ENCODE peak calls at places on chromosomes 6 and 20, in six cellular contexts. M, W, I, D, G and O are unnamed samples.

GRCh38 chr6:146595981-146596731 is 2.6 kb upstream of the ADGB start:
- DNase-seq in W (no peak), G (no peak), I (no peak), M (no peak), D (no peak), O (no peak)

GRCh38 chr6:116424001-116424400 is 37.2 kb upstream of the CALHM6 start:
- DNase-seq in G (no peak), M (no peak), I (no peak), D (no peak), W (no peak), O (no peak)

GRCh38 chr6:127202676-127203075 is 64.0 kb upstream of the RNF146 start:
- DNase-seq in D (no peak), G (no peak), W (no peak), M (no peak), I (no peak), O (no peak)

GRCh38 chr20:23022849-23023248 is 12.3 kb upstream of the SSTR4 start:
- DNase-seq in D (no peak), I (no peak), M (no peak), G (no peak), W (no peak), O (no peak)

GRCh38 chr6:111552241-111552744 is 53.4 kb downstream of the TRAF3IP2 start:
- DNase-seq in G (no peak), D (peak; percentile 25), M (peak; percentile 48), I (peak; percentile 51), W (no peak), O (no peak)

GRCh38 chr6:25279748-25280616 is 808 bp downstream of the CARMIL1 start:
- DNase-seq in D (no peak), I (peak; percentile 49), W (peak; percentile 30), G (no peak), M (peak; percentile 5), O (no peak)

GRCh38 chr20:59948828-59949720 is 8.9 kb downstream of the FAM217B start:
- DNase-seq in M (no peak), W (peak; percentile 63), D (peak; percentile 56), G (no peak), I (no peak), O (peak; percentile 29)

GRCh38 chr6:17021539-17021889 is 80.3 kb upstream of the STMND1 start:
- DNase-seq in D (no peak), G (no peak), W (no peak), I (no peak), M (no peak), O (no peak)

GRCh38 chr6:168180548-168181011 is 101.6 kb upstream of the FRMD1 start:
- DNase-seq in M (no peak), D (no peak), G (peak; percentile 2), I (no peak), W (no peak), O (no peak)

GRCh38 chr6:168400044-168400443 is 40.9 kb upstream of the SMOC2 start:
- DNase-seq in D (no peak), G (no peak), W (no peak), I (no peak), M (no peak), O (no peak)

GRCh38 chr6:22907085-22907484 is 337.7 kb downstream of the HDGFL1 start:
- DNase-seq in D (no peak), G (no peak), I (no peak), M (no peak), W (no peak), O (no peak)

GRCh38 chr6:145360865-145361264 is 374.5 kb downstream of the EPM2A start:
- DNase-seq in M (no peak), I (no peak), W (no peak), D (no peak), G (no peak), O (no peak)

GRCh38 chr6:34234667-34235604 is 1.7 kb upstream of the HMGA1 start:
- DNase-seq in M (no peak), W (no peak), G (no peak), D (peak; percentile 87), I (no peak), O (no peak)

GRCh38 chr6:62035952-62036351 is 250.1 kb downstream of the KHDRBS2 start:
- DNase-seq in W (peak; percentile 7), M (no peak), G (no peak), D (no peak), I (no peak), O (no peak)

GRCh38 chr6:150142304-150142656 is 564 bp upstream of the PPP1R14C start:
- DNase-seq in D (no peak), W (no peak), I (no peak), G (no peak), M (no peak), O (no peak)

GRCh38 chr6:29702519-29703103 is 20.6 kb upstream of the HLA-F start:
- DNase-seq in W (peak; percentile 19), M (no peak), I (peak; percentile 61), G (no peak), D (peak; percentile 76), O (peak; percentile 36)

GRCh38 chr6:44457606-44458005 is 70.1 kb downstream of the CDC5L start:
- DNase-seq in G (no peak), W (no peak), I (no peak), D (no peak), M (no peak), O (no peak)

GRCh38 chr6:68238097-68238597 is 396.9 kb upstream of the ADGRB3 start:
- DNase-seq in D (peak; percentile 17), M (no peak), G (no peak), W (no peak), I (no peak), O (no peak)

GRCh38 chr6:4466769-4467480 is 309.3 kb upstream of the CDYL start:
- DNase-seq in W (no peak), D (peak; percentile 19), G (no peak), M (no peak), I (no peak), O (no peak)

GRCh38 chr20:57222631-57222950 is 43.9 kb downstream of the BMP7 start:
- DNase-seq in W (no peak), I (no peak), G (no peak), D (no peak), M (no peak), O (no peak)

GRCh38 chr6:13479971-13480434 is 7.4 kb downstream of the GFOD1 start:
- DNase-seq in W (no peak), I (no peak), G (no peak), D (no peak), M (no peak), O (no peak)

GRCh38 chr6:26312096-26312463 is 52.9 kb upstream of the BTN3A2 start:
- DNase-seq in W (no peak), G (no peak), D (peak; percentile 45), M (no peak), I (no peak), O (no peak)

GRCh38 chr20:4471221-4471620 is 250.5 kb upstream of the PRND start:
- DNase-seq in I (no peak), M (no peak), G (no peak), D (no peak), W (no peak), O (no peak)

GRCh38 chr20:4375881-4376280 is 345.8 kb upstream of the PRND start:
- DNase-seq in G (no peak), I (no peak), W (no peak), D (no peak), M (no peak), O (no peak)

GRCh38 chr6:42507901-42508300 is 55.9 kb upstream of the UBR2 start:
- DNase-seq in G (no peak), W (no peak), M (no peak), I (no peak), D (no peak), O (no peak)

GRCh38 chr20:3616250-3616649 is 46.9 kb downstream of the GFRA4 start:
- DNase-seq in M (no peak), I (no peak), G (no peak), W (no peak), D (no peak), O (no peak)

GRCh38 chr6:1527098-1527497 is 82.6 kb upstream of the FOXC1 start:
- DNase-seq in D (no peak), M (peak; percentile 48), W (no peak), I (peak; percentile 33), G (no peak), O (no peak)

GRCh38 chr6:6452002-6452401 is 131.5 kb upstream of the F13A1 start:
- DNase-seq in W (no peak), I (no peak), D (no peak), G (no peak), M (no peak), O (no peak)

DNA sequence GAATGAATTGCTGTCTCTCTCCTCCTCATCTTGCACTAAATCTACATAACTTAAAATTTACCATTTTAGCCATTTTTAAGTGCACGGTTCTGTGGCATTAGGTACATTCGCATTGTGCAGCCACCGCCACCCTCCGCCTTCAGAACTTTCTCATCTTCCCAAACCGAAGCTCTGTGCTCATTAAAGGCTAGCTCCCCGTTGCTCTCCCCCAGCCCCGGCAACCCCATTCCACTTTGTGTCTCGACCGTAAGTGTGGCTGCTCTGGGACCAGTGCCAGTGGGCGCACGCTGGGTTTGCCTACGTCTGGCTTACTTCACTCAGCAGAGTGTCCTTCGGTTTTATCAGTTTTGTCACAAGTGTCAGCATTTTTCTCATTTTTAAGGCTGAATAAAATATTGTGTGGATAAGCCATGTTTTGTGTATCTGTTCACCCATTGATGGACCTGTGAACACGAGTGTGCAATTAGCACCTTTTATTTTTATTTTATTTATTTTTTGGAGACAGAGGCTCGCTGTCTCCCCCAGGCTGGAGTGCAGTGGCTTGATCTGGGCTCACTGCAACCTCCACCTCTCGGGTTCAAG is 16.8 kb downstream of the SLC17A9 start:
- DNase-seq in G (no peak), W (no peak), I (no peak), D (no peak), M (no peak), O (no peak)
- TF ChIP-seq ZNF274 in G (no peak), W (no peak), I (no peak), D (no peak), M (no peak), O (no peak)

GRCh38 chr20:40959325-40960092 is 69.1 kb upstream of the TOP1 start:
- DNase-seq in G (no peak), D (no peak), M (no peak), W (no peak), I (no peak), O (no peak)
- TF ChIP-seq ZNF274 in G (no peak), D (no peak), M (no peak), W (no peak), I (no peak), O (no peak)

DNA sequence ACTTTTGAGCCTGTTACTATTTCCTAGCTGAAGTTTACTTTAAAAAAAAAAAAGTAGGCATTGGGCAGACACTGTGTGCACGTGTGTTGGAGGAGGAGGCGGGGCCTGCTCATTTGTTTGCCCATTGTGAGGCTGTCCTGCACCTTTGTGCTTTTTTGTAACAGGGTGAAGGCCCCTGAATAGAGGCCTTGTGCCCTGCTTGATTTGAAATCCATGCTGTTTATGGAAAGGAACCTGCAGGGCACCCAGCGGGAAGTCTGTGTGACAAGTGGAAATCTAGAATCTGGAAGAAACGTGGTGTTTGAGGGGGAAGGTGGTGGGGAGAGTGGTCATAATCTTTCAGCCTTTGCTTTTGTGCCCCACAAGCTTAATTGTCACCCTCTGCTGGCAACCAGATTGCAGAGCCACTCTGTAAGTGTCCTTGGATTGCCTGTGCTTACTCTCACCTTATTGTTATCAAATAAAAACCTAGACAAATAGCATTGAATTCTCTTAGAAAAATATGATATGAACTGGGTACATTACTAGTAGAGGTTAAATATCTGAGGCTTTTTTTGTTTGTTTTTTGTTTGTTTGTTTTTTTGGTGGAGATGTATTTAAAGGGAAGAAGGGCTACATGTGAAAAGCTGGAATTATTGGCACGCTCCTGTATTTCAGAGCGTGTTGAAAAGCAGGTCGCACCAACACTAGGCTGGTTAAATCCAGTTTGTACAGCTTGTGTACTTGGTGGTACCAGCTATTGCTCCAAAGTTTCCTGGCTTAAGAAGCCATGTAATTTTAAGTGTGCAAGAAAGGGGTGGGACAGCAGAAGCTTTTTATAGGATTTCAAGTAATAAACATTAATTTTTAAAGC is 156.2 kb downstream of the ARID1B start:
- DNase-seq in I (no peak), W (peak; percentile 93), D (no peak), M (no peak), G (no peak), O (no peak)
- TF ChIP-seq ZNF274 in I (no peak), W (no peak), D (no peak), M (no peak), G (no peak), O (no peak)

GRCh38 chr20:25274481-25274880 is 26.6 kb downstream of the PYGB start:
- DNase-seq in W (no peak), G (no peak), I (no peak), M (no peak), D (no peak), O (no peak)
- TF ChIP-seq ZNF274 in W (no peak), G (no peak), I (no peak), M (no peak), D (no peak), O (no peak)